ENCODE peak calls at places on chromosomes 12 and 14, in seven cellular contexts. J is mammary epithelial cell, E is lower lobe of right lung, G is IMR-90, T is body of pancreas, B is tibial nerve, A is Panc1. M is an unnamed sample.

GRCh38 chr14:105605501-105606304 is 79.3 kb downstream of the TMEM121 start:
- DNase-seq in J (no peak), E (no peak), G (no peak), T (no peak), B (no peak), A (no peak), M (no peak)

GRCh38 chr14:68140111-68140741 is 320.6 kb downstream of the RAD51B start:
- DNase-seq in J (peak), E (no peak), G (peak), T (peak), B (peak), A (peak), M (peak)

GRCh38 chr12:75705749-75706719 is 194.6 kb upstream of the KRR1 start:
- DNase-seq in J (no peak), E (no peak), G (peak), T (no peak), B (peak), A (no peak), M (peak)

GRCh38 chr12:62260733-62261683 is 804 bp downstream of the USP15 start:
- DNase-seq in J (peak), E (peak), G (peak), T (no peak), B (peak), A (peak), M (no peak)

GRCh38 chr12:105485926-105486325 is 155.4 kb downstream of the C12orf75 start:
- DNase-seq in J (no peak), E (no peak), G (peak), T (no peak), B (no peak), A (no peak), M (no peak)

GRCh38 chr14:80584638-80585505 is 356.7 kb downstream of the CEP128 start:
- DNase-seq in J (peak), E (no peak), G (peak), T (no peak), B (no peak), A (peak), M (no peak)

GRCh38 chr12:5222011-5222461 is 178.4 kb downstream of the KCNA5 start:
- DNase-seq in J (no peak), E (no peak), G (no peak), T (no peak), B (no peak), A (no peak), M (no peak)

GRCh38 chr12:95674631-95675030 is 115.9 kb downstream of the NTN4 start:
- DNase-seq in J (no peak), E (no peak), G (no peak), T (no peak), B (no peak), A (no peak), M (no peak)

GRCh38 chr12:103268831-103269514 is 226.8 kb downstream of the C12orf42 start:
- DNase-seq in J (no peak), E (no peak), G (no peak), T (no peak), B (no peak), A (no peak), M (no peak)

GRCh38 chr12:104742551-104742961 is 215.5 kb downstream of the SLC41A2 start:
- DNase-seq in J (no peak), E (no peak), G (no peak), T (no peak), B (no peak), A (no peak), M (no peak)

GRCh38 chr12:51269174-51270066 is 795 bp downstream of the SMAGP start:
- DNase-seq in J (peak), E (peak), G (no peak), T (peak), B (peak), A (no peak), M (no peak)

GRCh38 chr14:44369401-44370123 is 137.5 kb downstream of the FSCB start:
- DNase-seq in J (peak), E (no peak), G (no peak), T (no peak), B (no peak), A (no peak), M (no peak)

GRCh38 chr12:80195143-80195726 is 95.9 kb downstream of the OTOGL start:
- DNase-seq in J (peak), E (no peak), G (peak), T (no peak), B (no peak), A (peak), M (no peak)

GRCh38 chr12:114163766-114164165 is 197.6 kb upstream of the RBM19 start:
- DNase-seq in J (peak), E (no peak), G (peak), T (no peak), B (no peak), A (peak), M (no peak)

GRCh38 chr14:105481886-105482454 is 4.7 kb upstream of the CRIP1 start:
- DNase-seq in J (peak), E (peak), G (peak), T (peak), B (peak), A (no peak), M (peak)

GRCh38 chr12:62957233-62957953 is 22.4 kb upstream of the PPM1H start:
- DNase-seq in J (no peak), E (no peak), G (no peak), T (no peak), B (no peak), A (no peak), M (no peak)

GRCh38 chr12:93040367-93040766 is 111.3 kb upstream of the EEA1 start:
- DNase-seq in J (no peak), E (no peak), G (no peak), T (no peak), B (no peak), A (no peak), M (no peak)

GRCh38 chr14:99853206-99853605 is 60.0 kb downstream of the EML1 start:
- DNase-seq in J (no peak), E (no peak), G (no peak), T (no peak), B (no peak), A (no peak), M (no peak)

GRCh38 chr14:35368583-35368982 is 36.0 kb downstream of the NFKBIA start:
- DNase-seq in J (no peak), E (peak), G (no peak), T (no peak), B (no peak), A (no peak), M (no peak)

GRCh38 chr12:116677202-116677651 is 60.6 kb downstream of the SPRING1 start:
- DNase-seq in J (no peak), E (no peak), G (no peak), T (no peak), B (no peak), A (no peak), M (no peak)

GRCh38 chr12:54352022-54352531 is 12.2 kb downstream of the GPR84 start:
- DNase-seq in J (no peak), E (peak), G (peak), T (peak), B (no peak), A (no peak), M (no peak)

GRCh38 chr12:109888179-109889020 is 8.1 kb upstream of the GLTP start:
- DNase-seq in J (peak), E (no peak), G (peak), T (no peak), B (peak), A (peak), M (peak)

GRCh38 chr14:22566845-22567244 is 22.2 kb downstream of the DAD1 start:
- DNase-seq in J (no peak), E (no peak), G (no peak), T (no peak), B (no peak), A (no peak), M (no peak)

GRCh38 chr12:67099858-67100257 is 169.3 kb upstream of the CAND1 start:
- DNase-seq in J (no peak), E (no peak), G (no peak), T (no peak), B (no peak), A (no peak), M (no peak)

GRCh38 chr14:35408026-35408425 is 3.5 kb upstream of the NFKBIA start:
- DNase-seq in J (no peak), E (no peak), G (no peak), T (no peak), B (no peak), A (no peak), M (no peak)

GRCh38 chr12:65918057-65918456 is 93.8 kb downstream of the HMGA2 start:
- DNase-seq in J (no peak), E (no peak), G (no peak), T (no peak), B (no peak), A (no peak), M (no peak)

GRCh38 chr12:65922077-65922476 is 97.8 kb downstream of the HMGA2 start:
- DNase-seq in J (no peak), E (no peak), G (no peak), T (no peak), B (no peak), A (no peak), M (no peak)

GRCh38 chr12:65925626-65926025 is 101.3 kb downstream of the HMGA2 start:
- DNase-seq in J (no peak), E (no peak), G (no peak), T (no peak), B (no peak), A (no peak), M (no peak)

GRCh38 chr12:65926119-65927004 is 102.1 kb downstream of the HMGA2 start:
- DNase-seq in J (no peak), E (no peak), G (no peak), T (no peak), B (no peak), A (no peak), M (no peak)

DNA sequence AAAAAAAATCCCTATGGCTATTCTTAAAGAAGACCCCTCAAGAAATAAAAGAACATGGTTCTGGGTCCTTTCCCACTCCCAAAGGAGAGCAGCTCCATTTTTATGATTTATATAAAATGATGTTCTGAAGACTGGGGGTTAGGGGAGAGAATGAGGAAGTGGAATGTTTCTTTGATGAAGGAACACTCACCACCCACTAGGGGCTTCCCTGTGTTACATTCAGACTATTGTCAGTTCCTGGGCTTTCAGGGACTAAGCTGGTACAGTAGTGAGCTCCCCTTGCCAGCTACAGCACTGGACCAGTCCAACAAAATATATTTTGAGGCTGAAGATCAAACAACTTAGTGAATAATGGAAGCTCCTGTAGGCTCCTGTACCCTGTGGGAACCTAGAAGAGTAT is 98.9 kb downstream of the HMGA2 start:
- DNase-seq in J (no peak), E (no peak), G (no peak), T (no peak), B (no peak), A (no peak), M (no peak)
- TF ChIP-seq CTCF in J (peak), E (no peak), G (peak), T (no peak), B (no peak), A (peak), M (no peak)

DNA sequence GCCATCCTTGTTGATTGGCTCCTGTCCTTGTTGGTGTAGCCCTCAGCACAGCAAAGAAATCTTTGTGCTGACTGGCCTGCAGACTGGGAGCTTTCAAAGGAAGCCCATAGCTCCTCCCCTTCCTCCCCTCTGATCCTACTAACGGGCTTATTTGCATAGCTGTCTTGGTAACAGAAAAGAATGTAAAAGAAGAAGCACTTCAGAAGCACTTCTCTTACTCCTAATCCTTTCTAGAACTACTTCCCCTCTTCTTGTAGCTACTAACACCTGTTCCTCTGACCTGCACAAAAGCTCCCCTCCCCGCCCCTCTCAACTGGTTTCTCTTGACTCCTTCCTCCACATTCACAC is 14.3 kb upstream of the RIC8B start:
- DNase-seq in J (no peak), E (peak), G (peak), T (no peak), B (no peak), A (no peak), M (no peak)
- H3K4me3 ChIP-seq in J (no peak), E (no peak), G (no peak), T (no peak), B (no peak), A (no peak), M (no peak)

DNA sequence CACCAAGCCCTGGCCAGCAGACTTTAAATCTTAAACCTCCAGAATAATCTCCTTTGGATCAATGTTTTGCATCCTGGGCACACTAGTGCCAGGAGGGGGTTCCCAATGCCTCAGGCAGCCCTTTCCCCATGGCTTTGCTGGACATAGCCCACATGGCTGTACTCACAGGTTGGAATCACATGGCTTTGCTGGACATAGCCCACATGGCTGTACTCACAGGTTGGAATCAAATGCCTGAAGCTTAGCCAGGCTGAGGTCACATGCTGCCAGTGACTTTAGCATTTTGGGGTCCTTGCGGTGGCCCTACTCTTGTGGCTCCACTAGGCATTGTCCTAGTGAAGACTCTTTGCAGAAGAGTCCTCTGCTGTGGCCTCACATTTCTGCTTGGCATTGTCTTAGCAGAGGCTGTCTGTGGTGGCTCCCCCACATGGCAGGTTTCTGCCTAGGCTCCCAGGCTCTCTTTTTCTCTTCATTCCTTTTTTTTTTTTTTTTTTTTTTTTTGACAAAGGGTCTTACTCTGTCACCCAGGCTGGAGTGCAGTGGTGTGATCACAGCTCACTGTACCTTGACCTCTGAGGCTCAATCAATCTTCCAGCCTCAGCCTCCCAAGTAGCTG is 13.0 kb downstream of the FLVCR2 start:
- DNase-seq in J (no peak), E (no peak), G (no peak), T (no peak), B (no peak), A (no peak), M (no peak)
- TF ChIP-seq CTCF in J (no peak), E (no peak), G (no peak), T (no peak), B (no peak), A (no peak), M (no peak)

DNA sequence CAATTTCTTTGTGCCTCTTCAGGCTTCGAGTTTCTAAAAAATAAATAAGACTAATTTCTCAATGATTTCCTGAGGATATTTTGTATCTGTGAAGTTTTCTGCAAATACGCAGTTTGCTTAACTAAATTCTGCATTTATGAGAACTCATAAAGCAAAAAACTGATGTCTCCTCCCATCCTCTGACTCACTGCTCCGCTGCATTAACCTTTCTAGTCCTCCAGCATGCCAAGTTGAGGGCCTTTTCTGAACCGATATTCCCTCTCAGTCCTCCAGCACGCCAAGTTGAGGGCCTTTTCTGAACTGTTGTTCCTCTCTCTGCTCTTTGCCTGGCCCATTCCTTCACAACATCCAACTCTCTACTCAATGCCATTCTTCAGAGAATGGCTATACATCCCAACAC is 3.2 kb downstream of the IPO8 start:
- DNase-seq in J (no peak), E (no peak), G (peak), T (no peak), B (no peak), A (no peak), M (no peak)
- H3K4me3 ChIP-seq in J (no peak), E (no peak), G (no peak), T (no peak), B (no peak), A (no peak), M (no peak)

DNA sequence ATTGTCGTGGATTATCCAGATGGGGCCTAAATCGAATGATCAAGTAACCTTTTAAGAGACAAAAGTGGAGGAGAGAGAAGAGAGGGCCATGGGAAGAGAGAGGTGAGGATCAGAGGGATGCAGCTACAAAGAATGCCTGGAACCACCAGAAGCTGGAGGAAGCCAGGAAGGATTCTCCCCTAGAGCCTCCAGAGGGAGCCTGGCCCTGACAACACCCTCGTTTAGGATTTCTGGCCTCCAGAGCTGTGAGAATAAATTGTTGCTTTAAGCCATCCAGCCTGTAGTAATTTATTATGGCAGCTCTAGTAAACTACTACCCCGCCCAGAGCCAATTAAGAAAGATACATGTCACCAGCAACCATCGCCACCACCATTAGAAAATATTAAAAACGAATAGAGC is 46.2 kb upstream of the GSC start:
- DNase-seq in J (no peak), E (no peak), G (no peak), T (no peak), B (no peak), A (no peak), M (no peak)
- TF ChIP-seq CTCF in J (no peak), E (no peak), G (no peak), T (no peak), B (no peak), A (no peak), M (no peak)

DNA sequence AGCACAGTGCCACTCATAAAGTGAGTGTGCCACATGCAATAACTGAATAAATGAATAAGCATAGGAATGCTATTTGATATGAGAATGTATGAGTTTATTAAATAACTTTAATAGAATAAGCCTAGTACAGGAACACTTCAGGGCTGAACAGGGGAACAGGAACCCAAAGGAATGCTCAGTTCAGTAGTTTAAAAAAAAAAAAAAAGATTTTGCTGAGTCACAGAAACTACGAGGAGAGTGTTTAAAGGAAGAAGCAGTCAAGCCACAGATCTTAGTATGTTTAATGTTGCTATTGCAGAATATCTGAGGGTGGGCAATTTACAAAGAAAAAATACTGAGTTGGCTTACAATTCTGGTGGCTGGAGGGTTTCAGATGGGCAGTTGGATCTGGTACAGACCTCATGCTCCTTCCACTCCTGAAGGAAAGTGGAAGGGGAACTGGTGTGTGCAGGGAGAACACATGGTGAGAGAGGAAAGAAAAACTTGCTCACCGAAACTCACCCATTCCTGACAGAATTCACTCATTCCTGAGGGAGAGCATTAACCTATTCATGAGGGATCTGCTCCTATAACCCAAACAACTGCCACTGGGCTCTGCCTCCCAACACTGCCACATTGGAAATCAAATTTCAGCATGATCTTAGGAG is 880.3 kb upstream of the MGAT4C start:
- DNase-seq in J (peak), E (no peak), G (peak), T (no peak), B (no peak), A (no peak), M (no peak)
- H3K4me3 ChIP-seq in J (no peak), E (no peak), G (no peak), T (no peak), B (no peak), A (no peak), M (no peak)

DNA sequence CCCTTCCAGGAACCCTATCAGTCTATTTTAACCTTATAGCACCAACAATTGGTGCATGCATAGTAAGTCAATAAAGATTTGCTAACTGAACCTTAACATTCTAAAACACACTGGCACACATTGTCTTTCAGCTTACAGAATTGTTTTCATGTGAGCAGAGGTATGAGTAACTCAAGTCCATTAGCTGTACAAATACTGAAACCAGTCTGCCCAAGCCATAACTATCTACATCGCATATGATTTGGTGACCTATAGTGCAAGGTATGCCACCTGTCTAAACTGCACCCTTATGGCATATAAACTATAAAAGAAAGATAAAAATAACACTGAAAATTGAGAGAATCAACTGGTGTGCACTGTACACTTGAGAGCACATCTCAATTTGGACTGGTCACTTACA is 34.8 kb downstream of the SBNO1 start:
- DNase-seq in J (no peak), E (no peak), G (no peak), T (no peak), B (no peak), A (no peak), M (no peak)
- TF ChIP-seq CTCF in J (no peak), E (no peak), G (no peak), T (no peak), B (no peak), A (no peak), M (no peak)

DNA sequence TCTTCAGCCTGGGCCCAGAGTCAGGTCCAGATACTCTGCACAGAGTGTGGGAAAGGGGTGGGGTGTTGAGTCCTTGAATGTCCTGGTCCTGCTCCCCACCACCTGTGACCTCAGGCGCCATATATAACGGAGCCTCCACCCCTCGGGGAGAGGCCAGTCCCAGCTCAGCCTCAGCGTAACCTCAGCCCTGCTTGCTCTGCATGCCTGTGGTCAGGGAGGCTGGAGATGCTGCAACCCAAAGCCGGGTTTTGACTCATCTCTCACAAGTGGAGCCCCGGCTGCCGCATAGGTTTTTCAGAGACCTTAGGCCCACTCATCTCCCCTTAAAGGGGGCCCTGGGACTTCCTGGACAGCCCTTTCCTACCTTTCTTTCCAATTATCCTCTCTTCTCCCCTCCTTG is 1.3 kb downstream of the ITGB7 start:
- DNase-seq in J (peak), E (no peak), G (peak), T (no peak), B (peak), A (no peak), M (no peak)
- H3K4me3 ChIP-seq in J (no peak), E (peak), G (no peak), T (no peak), B (no peak), A (no peak), M (no peak)